ENCODE peak calls at places on chromosomes 3 and 15, in four cellular contexts. F is upper lobe of right lung, T is fibroblast of lung, O is suprapubic skin. R is an unnamed sample.
A peak's percentile ranks its signal among the peaks of the same experiment; 100 is the strongest.

GRCh38 chr15:48674876-48675275 is 29.4 kb upstream of the FBN1 start:
- DNase-seq in F (no peak), T (peak; percentile 80), O (no peak), R (peak; percentile 90)

GRCh38 chr3:187228740-187229139 is 31.5 kb downstream of the RTP1 start:
- DNase-seq in F (no peak), T (no peak), O (no peak), R (no peak)

GRCh38 chr15:88707766-88708165 is 69.0 kb downstream of the ISG20 start:
- DNase-seq in F (no peak), T (peak; percentile 36), O (no peak), R (peak; percentile 15)

GRCh38 chr15:81002004-81002253 is 1.2 kb downstream of the TLNRD1 start:
- DNase-seq in F (no peak), T (no peak), O (no peak), R (no peak)

GRCh38 chr3:149480326-149481017 is 6.0 kb downstream of the TM4SF4 start:
- DNase-seq in F (peak; percentile 86), T (peak; percentile 84), O (peak; percentile 75), R (peak; percentile 92)

GRCh38 chr3:60983906-60984305 is 267.3 kb downstream of the FHIT start:
- DNase-seq in F (no peak), T (no peak), O (no peak), R (no peak)

GRCh38 chr3:80190051-80190450 is 422.3 kb upstream of the ROBO1 start:
- DNase-seq in F (no peak), T (peak; percentile 97), O (no peak), R (peak; percentile 89)

GRCh38 chr3:60932669-60933068 is 318.6 kb downstream of the FHIT start:
- DNase-seq in F (no peak), T (peak; percentile 50), O (no peak), R (peak; percentile 43)

GRCh38 chr3:186750316-186750715 is 33.1 kb upstream of the EIF4A2 start:
- DNase-seq in F (no peak), T (no peak), O (no peak), R (no peak)

GRCh38 chr3:171770689-171771620 is 39.3 kb downstream of the PLD1 start:
- DNase-seq in F (no peak), T (peak; percentile 87), O (no peak), R (peak; percentile 80)

GRCh38 chr15:93486407-93487117 is 397.6 kb upstream of the RGMA start:
- DNase-seq in F (no peak), T (no peak), O (no peak), R (no peak)

GRCh38 chr15:91116379-91117067 is 16.5 kb downstream of the SV2B start:
- DNase-seq in F (no peak), T (peak; percentile 18), O (no peak), R (peak; percentile 78)

GRCh38 chr3:123951522-123952447 is 9.2 kb downstream of the CCDC14 start:
- DNase-seq in F (no peak), T (peak; percentile 16), O (no peak), R (no peak)

GRCh38 chr3:119695480-119695879 is 7.3 kb upstream of the CFAP91 start:
- DNase-seq in F (no peak), T (no peak), O (no peak), R (no peak)

GRCh38 chr3:131326307-131326706 is 55.3 kb upstream of the NUDT16 start:
- DNase-seq in F (no peak), T (peak; percentile 41), O (no peak), R (no peak)

GRCh38 chr3:86954751-86955150 is 36.2 kb downstream of the VGLL3 start:
- DNase-seq in F (no peak), T (peak; percentile 65), O (no peak), R (no peak)

DNA sequence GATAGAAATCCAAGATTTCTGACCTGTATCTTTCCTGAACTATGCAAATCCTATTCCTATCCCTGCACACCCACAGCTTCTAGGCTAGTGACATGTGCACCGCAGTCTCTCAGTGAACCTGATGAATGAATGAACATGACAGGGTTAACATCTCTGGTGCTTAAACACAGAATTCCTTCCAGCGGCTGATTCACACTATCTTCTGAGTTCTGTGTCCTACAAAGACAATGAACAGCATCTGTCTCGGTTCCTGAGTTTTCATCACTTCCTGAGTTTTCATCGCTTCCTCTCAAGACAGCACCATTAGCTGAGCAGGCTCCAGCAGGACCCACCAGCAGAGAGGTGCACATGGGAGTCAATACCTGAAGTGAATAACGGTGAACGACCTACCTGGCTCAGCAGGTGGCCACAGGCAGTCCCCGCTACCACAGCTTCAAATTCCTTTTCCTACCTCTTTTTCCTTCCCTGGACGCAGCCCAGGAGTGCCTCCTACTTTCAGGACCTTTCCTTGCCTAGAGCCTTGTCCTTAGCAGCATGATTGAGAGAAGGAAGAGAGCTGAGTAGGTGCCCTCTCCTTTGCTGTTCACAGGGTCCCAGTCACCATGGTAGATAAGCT is 113.5 kb downstream of the IGF2BP2 start:
- DNase-seq in F (no peak), T (peak; percentile 42), O (no peak), R (no peak)
- H3K27ac ChIP-seq in F (no peak overlapping the region), T (no peak overlapping the region), O (no peak overlapping the region), R (peak overlapping the region; percentile 14)

GRCh38 chr3:190631295-190631694 is 117.4 kb downstream of the IL1RAP start:
- DNase-seq in F (no peak), T (no peak), O (no peak), R (no peak)
- H3K36me3 ChIP-seq in F (peaks cover 5% of the 10 kb centered on the region), T (no peaks in the 10 kb centered on the region), O (peaks cover 8% of the 10 kb centered on the region), R (no peaks in the 10 kb centered on the region)

DNA sequence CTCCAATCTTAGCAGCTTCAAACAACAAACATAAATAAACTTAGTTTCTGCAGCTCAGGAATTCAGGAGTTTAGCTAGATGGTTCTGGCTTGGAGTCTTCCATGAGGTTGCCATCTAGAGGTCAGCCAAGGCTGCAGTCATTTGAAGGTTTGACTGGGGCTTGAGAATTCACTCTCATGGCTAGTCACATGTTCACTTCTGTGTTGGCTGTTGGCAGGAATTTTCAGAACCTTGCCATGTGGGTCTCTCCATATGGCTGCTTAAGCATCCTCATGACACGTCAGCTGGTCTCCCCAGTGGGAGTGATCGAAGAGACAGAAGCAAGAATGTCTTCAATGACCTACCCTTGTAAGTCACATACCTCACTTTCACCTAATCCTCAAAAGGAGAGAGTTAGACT is 269.2 kb upstream of the CNTN3 start:
- DNase-seq in F (no peak), T (no peak), O (no peak), R (no peak)
- TF ChIP-seq CTCF in F (no peak), T (peak; percentile 38), O (no peak), R (peak; percentile 19)

DNA sequence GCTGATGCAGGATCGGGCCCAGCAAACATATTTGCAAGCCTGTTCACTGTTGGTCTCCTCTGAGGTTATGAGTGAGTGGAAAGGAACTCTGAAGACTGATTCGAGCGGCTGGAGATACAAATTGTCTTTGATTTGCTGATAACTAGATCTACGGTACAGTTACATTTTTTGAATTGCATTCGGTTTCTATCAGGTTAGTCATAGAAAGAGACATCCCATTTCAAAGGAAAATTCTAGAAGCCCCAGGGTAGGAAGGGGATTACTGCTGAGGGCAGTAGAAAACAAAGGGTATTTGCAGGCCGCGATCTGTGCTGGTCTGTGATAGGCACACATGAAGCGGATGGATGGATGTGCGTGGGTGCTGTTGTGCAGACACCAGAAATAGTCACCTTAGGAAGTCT is 228.4 kb downstream of the ITPR1 start:
- DNase-seq in F (no peak), T (peak; percentile 99), O (no peak), R (peak; percentile 92)
- H3K27ac ChIP-seq in F (peak overlapping the region; percentile 59), T (peak overlapping the region; percentile 68), O (peak overlapping the region; percentile 71), R (peak overlapping the region; percentile 90)

DNA sequence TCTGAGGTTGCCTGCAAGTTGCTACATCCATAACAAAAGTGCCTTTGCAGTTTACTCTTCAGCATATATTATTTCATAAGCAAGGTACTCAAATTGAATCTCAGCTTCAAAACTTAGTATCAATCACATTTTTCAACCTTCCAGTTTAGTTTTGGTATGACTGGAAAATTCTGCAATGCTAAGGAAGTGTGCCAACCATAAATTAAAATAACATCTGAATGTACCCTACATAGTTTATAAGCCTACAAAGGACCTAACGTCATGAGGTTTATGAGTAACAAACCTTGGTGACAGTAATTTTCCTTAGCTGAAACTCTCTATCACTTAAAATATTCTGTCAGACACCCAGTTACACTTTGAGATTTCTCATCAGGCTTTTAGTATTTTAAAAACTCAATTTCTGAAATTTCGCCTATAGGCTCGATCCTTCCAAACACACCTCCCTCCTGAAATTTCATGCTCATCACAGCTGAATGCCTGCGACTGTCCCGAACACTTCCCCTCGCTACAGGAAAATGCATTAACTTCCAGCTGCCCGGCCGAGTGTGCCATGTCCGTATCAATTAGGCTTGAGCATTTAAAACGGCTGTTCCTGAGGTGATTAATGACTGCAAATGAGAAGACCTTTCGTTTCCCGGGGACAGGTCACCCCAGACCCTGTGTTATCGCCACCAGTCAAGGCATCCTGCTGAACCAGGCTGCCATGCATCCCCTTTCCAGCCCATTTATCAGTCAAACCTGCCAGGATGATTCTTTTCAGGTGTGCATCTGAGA is 63.1 kb downstream of the THBS1 start:
- DNase-seq in F (no peak), T (no peak), O (no peak), R (no peak)
- H3K36me3 ChIP-seq in F (no peaks in the 10 kb centered on the region), T (no peaks in the 10 kb centered on the region), O (no peaks in the 10 kb centered on the region), R (no peaks in the 10 kb centered on the region)

GRCh38 chr15:58980351-58980939 is 7.0 kb upstream of the RNF111 start:
- DNase-seq in F (no peak), T (peak; percentile 30), O (no peak), R (no peak)
- TF ChIP-seq CTCF in F (peak; percentile 56), T (no peak), O (no peak), R (no peak)

DNA sequence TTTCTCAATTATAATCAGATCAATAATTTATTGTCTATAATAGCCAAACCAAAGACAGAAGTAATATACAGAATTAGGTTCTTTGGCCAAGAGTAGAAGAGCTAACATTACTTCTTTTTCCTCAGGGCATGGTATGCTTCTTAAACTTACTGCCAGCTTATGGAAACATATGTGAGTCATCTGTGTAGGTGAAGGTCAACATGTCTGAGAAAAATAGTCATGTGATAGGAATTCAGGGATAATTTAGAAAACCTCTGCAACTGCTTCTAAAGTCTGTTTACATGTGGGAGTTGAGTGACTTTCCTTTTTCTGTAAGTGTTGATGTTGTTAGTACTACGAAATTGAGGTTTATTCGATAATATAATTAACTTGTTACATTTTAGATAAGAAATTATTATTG is 19.2 kb upstream of the MAP6D1 start:
- DNase-seq in F (no peak), T (peak; percentile 87), O (no peak), R (peak; percentile 36)
- H3K27ac ChIP-seq in F (no peak overlapping the region), T (no peak overlapping the region), O (no peak overlapping the region), R (peak overlapping the region; percentile 7)

DNA sequence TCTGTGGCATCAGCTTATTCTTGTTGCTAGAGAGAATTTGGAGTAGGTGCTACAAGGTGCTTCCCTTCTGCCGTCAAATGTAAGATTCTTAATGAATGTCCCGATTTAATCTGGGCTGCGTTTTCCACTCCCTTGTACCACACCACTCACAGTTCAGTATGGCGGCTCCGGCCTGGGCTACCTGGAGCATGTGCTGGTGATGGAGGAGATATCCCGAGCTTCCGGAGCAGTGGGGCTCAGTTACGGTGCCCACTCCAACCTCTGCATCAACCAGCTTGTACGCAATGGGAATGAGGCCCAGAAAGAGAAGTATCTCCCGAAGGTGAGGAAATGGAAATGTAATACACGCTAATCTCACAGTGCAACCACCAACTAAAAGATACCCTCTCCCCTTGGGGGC is 4.9 kb downstream of the IVD start:
- DNase-seq in F (no peak), T (no peak), O (no peak), R (no peak)
- H3K36me3 ChIP-seq in F (peaks cover 71% of the 10 kb centered on the region), T (peaks cover 28% of the 10 kb centered on the region), O (peaks cover 43% of the 10 kb centered on the region), R (peaks cover 48% of the 10 kb centered on the region)

GRCh38 chr3:127473244-127474024 is 117.1 kb downstream of the TPRA1 start:
- DNase-seq in F (no peak), T (no peak), O (no peak), R (no peak)
- TF ChIP-seq CTCF in F (peak; percentile 25), T (no peak), O (no peak), R (peak; percentile 37)

GRCh38 chr15:37096878-37097568 is 3.3 kb downstream of the MEIS2 start:
- DNase-seq in F (no peak), T (no peak), O (no peak), R (no peak)
- H3K27ac ChIP-seq in F (peak overlapping the region; percentile 73), T (peak overlapping the region; percentile 91), O (peak overlapping the region; percentile 92), R (no peak overlapping the region)

R was measured in brain microvascular endothelial cell.